ENCODE peak calls at places on chromosomes 4 and X, in five cellular contexts. I is breast epithelium, U is K562, X is HepG2, O is suprapubic skin. A is an unnamed sample.

GRCh38 chrX:92232182-92232581 is 453.0 kb downstream of the PCDH11X start:
- DNase-seq in I (no peak), U (no peak), X (peak; percentile 0), O (no peak), A (no peak)

GRCh38 chr4:154471924-154472323 is 19.7 kb downstream of the DCHS2 start:
- DNase-seq in I (no peak), U (no peak), X (peak; percentile 21), O (no peak), A (no peak)

GRCh38 chr4:101954351-101954750 is 163.8 kb downstream of the BANK1 start:
- DNase-seq in I (no peak), U (no peak), X (no peak), O (no peak), A (no peak)

GRCh38 chrX:10884246-10884645 is 226.9 kb upstream of the HCCS start:
- DNase-seq in I (no peak), U (no peak), X (no peak), O (no peak), A (no peak)

GRCh38 chr4:140019619-140020367 is 134.2 kb downstream of the MAML3 start:
- DNase-seq in I (no peak), U (no peak), X (peak; percentile 85), O (no peak), A (no peak)

GRCh38 chr4:39324897-39325613 is 41.1 kb downstream of the RFC1 start:
- DNase-seq in I (no peak), U (no peak), X (peak; percentile 68), O (no peak), A (no peak)

GRCh38 chr4:14726441-14727405 is 275.6 kb upstream of the CPEB2 start:
- DNase-seq in I (peak; percentile 40), U (no peak), X (no peak), O (no peak), A (no peak)

GRCh38 chr4:169164669-169165415 is 105.9 kb downstream of the SH3RF1 start:
- DNase-seq in I (no peak), U (no peak), X (no peak), O (no peak), A (no peak)

GRCh38 chr4:64784125-64784524 is 374.9 kb upstream of the TECRL start:
- DNase-seq in I (no peak), U (no peak), X (no peak), O (no peak), A (no peak)

DNA sequence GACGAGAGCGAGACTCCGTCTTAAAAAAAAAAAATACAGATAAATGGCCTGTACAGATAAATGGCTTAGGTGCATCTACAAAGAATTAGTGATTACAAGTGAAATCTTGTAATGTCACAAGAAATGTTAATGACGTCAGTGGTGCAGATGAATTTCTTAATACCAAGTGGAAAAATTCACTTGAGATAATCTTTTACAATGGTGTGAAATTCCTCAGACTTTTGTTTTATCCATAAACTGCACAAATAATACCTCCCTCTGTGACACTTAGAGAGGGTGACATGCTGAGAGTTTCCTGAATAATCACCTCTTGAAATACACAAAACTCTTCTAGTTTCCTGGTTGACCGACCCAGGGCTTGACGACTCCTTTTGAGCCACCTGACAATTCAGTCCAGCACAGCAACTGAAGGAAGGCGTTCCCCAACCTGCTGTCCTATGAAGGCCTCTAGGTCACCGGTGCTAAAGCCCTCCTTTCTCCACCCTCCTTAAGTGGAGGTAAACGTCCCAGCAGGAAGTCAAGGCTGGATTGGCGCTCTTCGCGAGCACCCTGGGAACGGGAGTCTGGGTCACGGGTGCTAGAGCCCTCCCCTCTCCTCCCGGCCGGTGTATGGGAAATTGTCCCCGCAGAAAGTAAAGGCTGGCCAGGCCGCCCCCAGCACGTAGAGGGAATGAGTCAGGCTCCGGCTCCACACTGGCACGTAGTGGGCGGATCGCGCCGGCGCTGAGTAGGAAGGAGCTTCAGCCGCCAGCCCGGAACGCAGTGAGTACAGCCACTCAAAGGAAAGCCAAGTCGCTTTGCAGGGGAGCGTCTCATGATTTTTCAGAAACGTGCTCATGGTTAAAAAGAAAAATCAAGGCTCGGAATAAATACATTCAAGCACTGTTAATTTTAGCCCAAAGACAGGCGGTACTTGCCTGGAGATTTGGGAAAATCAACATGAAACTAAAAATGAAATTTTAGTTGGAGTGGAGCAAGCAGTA is at the start of gene TMEM144:
- DNase-seq in I (peak; percentile 94), U (peak; percentile 58), X (peak; percentile 79), O (peak; percentile 93), A (peak; percentile 1)
- TF ChIP-seq POLR2AphosphoS5 in I (peak; percentile 85), U (peak; percentile 73), X (peak; percentile 50), O (no peak), A (no peak)

DNA sequence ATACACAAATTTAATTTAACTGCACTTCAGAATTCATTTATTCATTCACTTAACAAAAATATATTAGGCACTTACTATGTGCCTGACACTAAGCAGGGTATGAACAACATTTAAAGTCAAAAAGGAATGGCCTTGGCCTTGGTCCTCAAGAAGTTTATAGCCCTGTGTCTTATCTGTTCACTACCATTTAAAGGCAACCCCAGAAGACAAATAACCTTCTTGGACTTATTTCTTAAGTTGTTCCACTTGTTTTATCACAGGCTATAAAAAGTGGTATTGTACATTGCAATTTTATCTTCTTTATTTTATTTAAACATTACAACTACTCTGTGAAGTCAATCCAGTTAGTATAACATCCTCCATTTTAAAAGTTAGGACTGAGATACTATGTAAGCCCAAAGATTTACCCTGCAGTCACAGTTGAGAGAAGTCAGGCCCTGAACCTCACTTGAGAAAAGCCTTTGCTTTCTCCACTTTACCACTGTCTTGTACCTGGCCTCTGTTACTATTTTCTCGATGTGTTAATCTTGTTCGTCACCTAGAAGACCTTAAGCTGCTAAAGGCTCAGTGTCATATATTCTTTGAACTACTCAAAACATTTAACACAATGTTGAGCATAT is 305.6 kb upstream of the DIPK2B start:
- DNase-seq in I (no peak), U (no peak), X (no peak), O (no peak), A (no peak)
- TF ChIP-seq POLR2AphosphoS5 in I (no peak), U (no peak), X (no peak), O (no peak), A (no peak)

GRCh38 chrX:110182362-110182761 is 135.5 kb downstream of the AMMECR1 start:
- DNase-seq in I (no peak), U (no peak), X (no peak), O (no peak), A (no peak)

GRCh38 chrX:110180176-110180927 is 137.5 kb downstream of the AMMECR1 start:
- DNase-seq in I (no peak), U (no peak), X (no peak), O (no peak), A (no peak)

GRCh38 chrX:110180928-110181310 is 137.0 kb downstream of the AMMECR1 start:
- DNase-seq in I (no peak), U (no peak), X (no peak), O (no peak), A (no peak)

GRCh38 chrX:110182865-110183264 is 135.0 kb downstream of the AMMECR1 start:
- DNase-seq in I (no peak), U (no peak), X (no peak), O (no peak), A (no peak)

GRCh38 chrX:110181459-110182137 is 136.3 kb downstream of the AMMECR1 start:
- DNase-seq in I (no peak), U (no peak), X (no peak), O (no peak), A (no peak)
- TF ChIP-seq POLR2AphosphoS5 in I (no peak), U (no peak), X (no peak), O (no peak), A (no peak)

GRCh38 chr4:80197132-80197573 is at the start of gene PRDM8:
- DNase-seq in I (no peak), U (no peak), X (no peak), O (no peak), A (no peak)
- TF ChIP-seq POLR2AphosphoS5 in I (no peak), U (no peak), X (no peak), O (no peak), A (no peak)